ENCODE peak calls at places on chromosome 4, in seven cellular contexts. U, Z, J, O, W, Q and H are unnamed samples.
A peak's percentile ranks its signal among the peaks of the same experiment; 100 is the strongest.

GRCh38 chr4:1809754-1810502 is 16.8 kb downstream of the FGFR3 start:
- DNase-seq in U (peak; percentile 83), Z (peak; percentile 10), J (peak; percentile 71), O (peak; percentile 34), W (peak; percentile 54), Q (peak; percentile 37), H (peak; percentile 80)

GRCh38 chr4:183905593-183906485 is 732 bp downstream of the STOX2 start:
- DNase-seq in U (peak; percentile 72), Z (peak; percentile 15), J (peak; percentile 37), O (no peak), W (peak; percentile 52), Q (peak; percentile 19), H (no peak)

GRCh38 chr4:163540977-163541376 is 46.5 kb downstream of the TMA16 start:
- DNase-seq in U (no peak), Z (no peak), J (no peak), O (no peak), W (no peak), Q (no peak), H (no peak)

GRCh38 chr4:187470061-187470460 is 525.5 kb upstream of the ZFP42 start:
- DNase-seq in U (no peak), Z (no peak), J (no peak), O (no peak), W (no peak), Q (no peak), H (no peak)

GRCh38 chr4:160537681-160538080 is 1434.8 kb downstream of the RAPGEF2 start:
- DNase-seq in U (no peak), Z (no peak), J (no peak), O (no peak), W (no peak), Q (no peak), H (no peak)

GRCh38 chr4:17721496-17722360 is 59.7 kb downstream of the FAM184B start:
- DNase-seq in U (no peak), Z (no peak), J (no peak), O (no peak), W (no peak), Q (no peak), H (no peak)

GRCh38 chr4:8910822-8911310 is 39.2 kb upstream of the HMX1 start:
- DNase-seq in U (peak; percentile 51), Z (no peak), J (no peak), O (no peak), W (no peak), Q (peak; percentile 7), H (no peak)

GRCh38 chr4:88985088-88985779 is 71.8 kb downstream of the FAM13A start:
- DNase-seq in U (no peak), Z (peak; percentile 75), J (no peak), O (no peak), W (no peak), Q (no peak), H (peak; percentile 11)

GRCh38 chr4:27000122-27000521 is 139.5 kb downstream of the STIM2 start:
- DNase-seq in U (no peak), Z (no peak), J (no peak), O (no peak), W (no peak), Q (no peak), H (no peak)

GRCh38 chr4:169438057-169438480 is 167.3 kb upstream of the SH3RF1 start:
- DNase-seq in U (no peak), Z (no peak), J (no peak), O (no peak), W (no peak), Q (no peak), H (no peak)

GRCh38 chr4:98222306-98222705 is 38.9 kb upstream of the RAP1GDS1 start:
- DNase-seq in U (no peak), Z (no peak), J (no peak), O (no peak), W (no peak), Q (no peak), H (no peak)

GRCh38 chr4:107125496-107125895 is 89.4 kb upstream of the DKK2 start:
- DNase-seq in U (no peak), Z (no peak), J (no peak), O (no peak), W (no peak), Q (no peak), H (no peak)

GRCh38 chr4:140568507-140569306 is at the start of gene UCP1:
- DNase-seq in U (no peak), Z (no peak), J (peak; percentile 19), O (no peak), W (peak; percentile 39), Q (peak; percentile 18), H (no peak)

GRCh38 chr4:110007217-110007616 is 94.5 kb downstream of the EGF start:
- DNase-seq in U (no peak), Z (no peak), J (no peak), O (no peak), W (no peak), Q (no peak), H (no peak)

GRCh38 chr4:13331827-13332226 is 152.3 kb downstream of the RAB28 start:
- DNase-seq in U (no peak), Z (no peak), J (no peak), O (no peak), W (peak; percentile 82), Q (no peak), H (no peak)

GRCh38 chr4:56723201-56723605 is 42.1 kb upstream of the HOPX start:
- DNase-seq in U (no peak), Z (no peak), J (no peak), O (no peak), W (no peak), Q (no peak), H (no peak)

GRCh38 chr4:54063737-54064316 is 578 bp downstream of the CHIC2 start:
- DNase-seq in U (peak; percentile 75), Z (peak; percentile 30), J (peak; percentile 41), O (no peak), W (peak; percentile 42), Q (peak; percentile 29), H (peak; percentile 70)

GRCh38 chr4:141195095-141195707 is 25.5 kb upstream of the ZNF330 start:
- DNase-seq in U (no peak), Z (peak; percentile 32), J (no peak), O (no peak), W (no peak), Q (no peak), H (no peak)

GRCh38 chr4:687048-687974 is 1.6 kb downstream of the SLC49A3 start:
- DNase-seq in U (peak; percentile 94), Z (peak; percentile 80), J (peak; percentile 91), O (peak; percentile 66), W (peak; percentile 59), Q (peak; percentile 86), H (peak; percentile 77)

GRCh38 chr4:1832690-1833089 is 23.3 kb downstream of the LETM1 start:
- DNase-seq in U (no peak), Z (no peak), J (no peak), O (no peak), W (no peak), Q (no peak), H (no peak)

DNA sequence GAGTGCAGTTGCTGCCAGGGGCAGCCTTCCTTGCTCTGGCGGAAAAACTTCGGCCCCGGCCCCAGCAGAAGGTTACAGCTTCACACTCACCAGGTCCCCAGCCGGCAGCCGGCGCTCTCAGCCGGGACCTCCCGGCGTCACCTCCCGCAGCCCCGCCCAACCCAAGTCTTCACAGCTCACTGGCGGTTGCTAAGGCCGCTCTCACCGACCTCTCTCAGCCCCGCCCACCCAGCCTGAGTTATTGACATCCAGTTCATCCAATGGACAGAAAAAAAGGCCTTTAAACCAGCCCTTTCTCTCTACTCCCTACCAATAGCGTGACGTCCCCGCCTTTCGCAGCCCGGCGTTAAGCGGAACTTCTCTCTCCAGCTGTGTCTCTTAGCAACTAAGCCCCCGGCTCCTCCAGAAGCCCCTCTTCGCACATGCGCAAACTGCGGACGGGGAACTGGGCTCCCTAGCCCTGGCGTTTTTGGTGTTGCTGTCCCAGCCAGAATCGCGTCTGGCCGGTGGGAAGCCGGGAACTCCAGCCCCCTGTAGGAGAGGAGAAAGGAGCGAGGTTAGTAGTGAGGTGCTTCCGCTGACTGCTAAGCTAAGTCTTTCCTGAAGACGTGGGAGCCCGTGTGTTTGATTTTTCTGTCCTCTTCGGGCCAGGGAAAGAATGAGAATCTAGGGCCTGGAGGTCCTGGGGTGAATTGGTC is at the start of gene BBS12:
- DNase-seq in U (peak; percentile 98), Z (peak; percentile 100), J (peak; percentile 100), O (peak; percentile 98), W (peak; percentile 100), Q (peak; percentile 99), H (peak; percentile 99)
- TF ChIP-seq POLR2A in U (no peak), Z (peak; percentile 36), J (peak; percentile 61), O (no peak), W (peak; percentile 86), Q (peak; percentile 15), H (peak; percentile 65)

DNA sequence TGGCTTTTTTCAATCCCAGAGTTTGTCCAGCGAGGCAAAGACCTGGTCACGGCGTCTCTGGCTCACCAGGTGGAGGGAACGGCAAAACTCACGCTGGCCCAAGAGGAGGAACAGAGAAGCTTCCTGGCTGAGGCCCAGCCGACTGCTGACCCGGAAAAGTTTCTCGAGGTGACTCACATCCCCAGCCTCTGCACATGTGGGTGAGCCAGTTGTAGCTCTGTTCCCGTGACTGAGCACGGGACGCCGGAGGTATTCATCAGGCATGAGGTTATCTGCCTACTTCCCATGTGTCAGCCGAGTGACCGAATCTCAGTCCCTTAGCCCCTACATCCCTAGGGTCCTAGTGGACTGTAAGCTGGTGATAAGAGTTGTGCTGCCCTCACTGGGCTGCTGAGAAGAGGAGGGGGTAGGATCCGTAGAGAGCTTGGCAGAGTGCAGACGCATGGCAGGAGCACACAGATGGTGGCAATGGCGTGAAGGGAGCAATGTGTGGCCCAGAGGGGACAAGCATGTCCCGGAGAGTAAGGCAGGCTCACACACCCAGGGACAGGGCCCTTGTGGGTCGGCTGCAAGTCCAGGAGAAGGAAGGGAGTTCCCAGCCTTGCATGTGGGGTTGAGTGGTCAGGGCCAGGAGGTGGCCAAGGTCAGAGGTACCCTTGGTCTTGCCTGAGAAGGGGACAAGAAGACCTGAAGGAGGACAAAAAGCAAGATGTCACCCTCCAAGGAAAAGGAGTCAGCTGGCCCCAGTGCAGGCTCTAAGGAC is 42.9 kb downstream of the EVC start:
- DNase-seq in U (no peak), Z (no peak), J (no peak), O (peak; percentile 71), W (no peak), Q (peak; percentile 43), H (no peak)
- TF ChIP-seq POLR2A in U (no peak), Z (no peak), J (no peak), O (no peak), W (no peak), Q (no peak), H (no peak)

DNA sequence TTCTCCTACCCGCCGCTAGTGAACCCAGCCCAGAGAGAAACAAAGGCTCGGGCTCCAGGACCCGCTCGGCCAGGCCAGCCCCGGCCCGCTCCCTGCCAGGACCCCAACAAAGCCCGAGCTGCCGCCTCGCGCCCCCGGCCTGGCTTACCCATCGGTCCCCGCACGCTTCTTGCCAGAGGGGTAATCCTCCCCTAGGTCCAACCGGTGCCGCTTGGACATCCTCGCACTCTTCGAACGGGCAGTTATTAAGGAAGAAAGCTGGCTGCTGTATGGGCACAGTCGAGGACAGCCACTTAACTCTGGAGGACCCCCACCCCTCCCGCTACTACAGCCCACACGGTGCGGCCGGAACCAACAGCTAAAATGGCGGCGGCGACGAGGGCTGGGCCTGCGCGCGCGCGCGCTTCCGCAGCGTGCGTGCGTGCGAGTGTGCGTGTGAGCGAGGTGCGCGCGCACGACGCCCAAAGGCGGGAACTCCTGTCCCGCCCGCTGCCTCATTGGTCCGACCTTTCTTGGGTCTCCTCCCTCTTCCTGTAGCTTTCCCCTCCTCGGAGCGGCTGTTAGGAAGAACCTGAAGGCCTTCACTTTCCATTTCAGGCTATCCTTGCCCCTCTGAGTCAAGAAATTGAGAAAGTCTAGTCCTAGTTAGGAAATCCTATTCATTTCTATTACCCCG is at the start of gene DHX15:
- DNase-seq in U (peak; percentile 97), Z (peak; percentile 91), J (peak; percentile 97), O (peak; percentile 95), W (peak; percentile 97), Q (peak; percentile 94), H (peak; percentile 97)
- TF ChIP-seq POLR2A in U (no peak), Z (peak; percentile 84), J (peak; percentile 73), O (peak; percentile 83), W (peak; percentile 81), Q (peak; percentile 82), H (peak; percentile 92)

GRCh38 chr4:185379326-185380295 is 16.1 kb downstream of the LRP2BP start:
- DNase-seq in U (no peak), Z (no peak), J (no peak), O (no peak), W (no peak), Q (no peak), H (no peak)
- TF ChIP-seq POLR2A in U (no peak), Z (no peak), J (no peak), O (no peak), W (no peak), Q (no peak), H (no peak)